ENCODE peak calls at places on chromosome X, in four cellular contexts. Y is HEK293T; T is kidney epithelial cell; P is activated gamma-delta T cell treated with anti-CD3 and anti-CD28 coated beads, Interleukin-2, amount 50 U/mL, for 16 hours. A is an unnamed sample.
A peak's percentile ranks its signal among the peaks of the same experiment; 100 is the strongest.

GRCh38 chrX:3518870-3519269 is 172.4 kb upstream of the MXRA5 start:
- DNase-seq in Y (no peak), T (no peak), P (no peak), A (no peak)

GRCh38 chrX:128975716-128976115 is 547.6 kb downstream of the SMARCA1 start:
- DNase-seq in Y (peak; percentile 70), T (no peak), P (no peak), A (peak; percentile 0)

GRCh38 chrX:43641691-43642090 is 14.4 kb upstream of the MAOA start:
- DNase-seq in Y (no peak), T (no peak), P (no peak), A (no peak)

GRCh38 chrX:42093756-42094155 is 170.4 kb upstream of the CASK start:
- DNase-seq in Y (no peak), T (no peak), P (no peak), A (no peak)

GRCh38 chrX:29948653-29949052 is 266.7 kb upstream of the MAGEB2 start:
- DNase-seq in Y (no peak), T (no peak), P (no peak), A (no peak)

GRCh38 chrX:7191681-7192110 is 43.7 kb upstream of the PUDP start:
- DNase-seq in Y (no peak), T (no peak), P (no peak), A (no peak)

GRCh38 chrX:1077140-1077539 is 135.3 kb downstream of the CRLF2 start:
- DNase-seq in Y (no peak), T (no peak), P (no peak), A (no peak)

GRCh38 chrX:102155806-102156179 is at the start of gene BEX5:
- DNase-seq in Y (peak; percentile 81), T (peak; percentile 37), P (peak; percentile 30), A (no peak)

GRCh38 chrX:100720301-100720700 is 11.6 kb downstream of the SYTL4 start:
- DNase-seq in Y (no peak), T (no peak), P (no peak), A (no peak)

GRCh38 chrX:114582698-114583395 is 1.0 kb upstream of the HTR2C start:
- DNase-seq in Y (no peak), T (no peak), P (no peak), A (no peak)